ENCODE peak calls at places on chromosomes 1 and 21, in nine cellular contexts. S, K, H, D, G, P, Q, Y and V are unnamed samples.

GRCh38 chr1:212762839-212763238 is 28.7 kb downstream of the NSL1 start:
- DNase-seq in S (no peak), K (no peak), H (no peak), D (no peak), G (no peak), P (no peak), Q (no peak), Y (no peak), V (no peak)

GRCh38 chr1:162284206-162284955 is 92.3 kb downstream of the SPATA46 start:
- DNase-seq in S (no peak), K (no peak), H (no peak), D (no peak), G (no peak), P (no peak), Q (peak; percentile 39), Y (no peak), V (peak; percentile 51)

GRCh38 chr1:68600049-68600661 is 103.3 kb upstream of the DEPDC1 start:
- DNase-seq in S (peak; percentile 57), K (no peak), H (no peak), D (no peak), G (peak; percentile 21), P (no peak), Q (no peak), Y (peak; percentile 85), V (no peak)

GRCh38 chr21:35350965-35351364 is 301.9 kb upstream of the RUNX1 start:
- DNase-seq in S (no peak), K (no peak), H (no peak), D (no peak), G (no peak), P (no peak), Q (peak; percentile 36), Y (no peak), V (no peak)

GRCh38 chr1:40385437-40386310 is 12.1 kb downstream of the SMAP2 start:
- DNase-seq in S (no peak), K (peak; percentile 84), H (no peak), D (no peak), G (no peak), P (no peak), Q (no peak), Y (no peak), V (peak; percentile 70)

GRCh38 chr1:231493421-231494185 is 34.9 kb upstream of the TSNAX start:
- DNase-seq in S (no peak), K (no peak), H (no peak), D (no peak), G (no peak), P (no peak), Q (no peak), Y (no peak), V (no peak)

GRCh38 chr21:36820176-36821031 is 121.5 kb downstream of the SIM2 start:
- DNase-seq in S (peak; percentile 92), K (no peak), H (no peak), D (no peak), G (peak; percentile 21), P (no peak), Q (no peak), Y (peak; percentile 91), V (no peak)

GRCh38 chr1:10833630-10834557 is 37.4 kb upstream of the CASZ1 start:
- DNase-seq in S (no peak), K (no peak), H (no peak), D (no peak), G (no peak), P (no peak), Q (no peak), Y (no peak), V (no peak)

GRCh38 chr1:241482761-241483250 is 36.7 kb downstream of the FH start:
- DNase-seq in S (no peak), K (no peak), H (no peak), D (no peak), G (no peak), P (no peak), Q (peak; percentile 62), Y (no peak), V (no peak)

GRCh38 chr1:2152914-2153313 is 41.7 kb downstream of the FAAP20 start:
- DNase-seq in S (no peak), K (no peak), H (no peak), D (no peak), G (no peak), P (no peak), Q (no peak), Y (no peak), V (no peak)

GRCh38 chr1:8097077-8097799 is 71.1 kb upstream of the ERRFI1 start:
- DNase-seq in S (no peak), K (peak; percentile 58), H (no peak), D (no peak), G (no peak), P (no peak), Q (peak; percentile 99), Y (no peak), V (peak; percentile 83)

GRCh38 chr1:3923378-3924185 is 23.5 kb upstream of the C1orf174 start:
- DNase-seq in S (no peak), K (no peak), H (no peak), D (no peak), G (no peak), P (no peak), Q (no peak), Y (no peak), V (no peak)

GRCh38 chr1:209926045-209926444 is 12.0 kb upstream of the SYT14 start:
- DNase-seq in S (no peak), K (no peak), H (no peak), D (no peak), G (no peak), P (no peak), Q (peak; percentile 98), Y (no peak), V (no peak)

GRCh38 chr1:147804942-147805723 is 44.7 kb upstream of the GJA5 start:
- DNase-seq in S (peak; percentile 26), K (no peak), H (no peak), D (no peak), G (no peak), P (no peak), Q (no peak), Y (no peak), V (no peak)

DNA sequence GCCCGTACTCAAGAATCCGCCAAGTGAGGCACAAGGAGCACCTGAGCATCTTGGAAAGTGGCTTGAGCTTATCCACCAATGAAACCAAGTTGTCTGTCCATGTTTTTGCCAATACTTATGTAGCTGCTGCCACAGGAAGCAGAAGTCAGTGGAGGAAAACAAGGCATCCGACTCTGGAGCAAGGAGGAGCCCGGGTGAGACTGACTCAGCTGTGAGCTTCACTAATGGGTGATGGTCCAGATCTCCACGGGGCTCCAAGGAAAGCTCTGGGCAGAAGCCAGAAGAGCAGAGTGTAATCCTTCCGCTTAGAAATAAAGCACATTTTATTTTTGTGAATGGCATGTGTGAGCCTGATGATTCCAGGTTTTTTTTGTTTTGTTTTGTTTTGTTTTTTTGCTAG is 12.3 kb upstream of the SSR2 start:
- DNase-seq in S (no peak), K (no peak), H (no peak), D (no peak), G (no peak), P (no peak), Q (no peak), Y (no peak), V (no peak)
- H3K27ac ChIP-seq in S (no peak overlapping the region), K (no peak overlapping the region), H (no peak overlapping the region), D (no peak overlapping the region), G (no peak overlapping the region), P (no peak overlapping the region), Q (no peak overlapping the region), Y (no peak overlapping the region), V (no peak overlapping the region)

GRCh38 chr21:42227909-42228708 is 9.2 kb downstream of the ABCG1 start:
- DNase-seq in S (peak; percentile 81), K (peak; percentile 98), H (peak; percentile 77), D (no peak), G (no peak), P (peak; percentile 92), Q (peak; percentile 45), Y (peak; percentile 71), V (peak; percentile 99)
- H3K4me3 ChIP-seq in S (no peak overlapping the region), K (no peak overlapping the region), H (peak overlapping the region; percentile 21), D (no peak overlapping the region), G (no peak overlapping the region), P (no peak overlapping the region), Q (no peak overlapping the region), Y (no peak overlapping the region), V (no peak overlapping the region)

GRCh38 chr1:182735343-182735742 is 51.0 kb upstream of the RGS8 start:
- DNase-seq in S (no peak), K (no peak), H (no peak), D (no peak), G (no peak), P (no peak), Q (no peak), Y (no peak), V (no peak)

GRCh38 chr1:182742780-182743179 is 46.8 kb upstream of the NPL start:
- DNase-seq in S (no peak), K (no peak), H (no peak), D (no peak), G (no peak), P (no peak), Q (no peak), Y (no peak), V (no peak)

GRCh38 chr1:182740120-182740519 is 49.5 kb upstream of the NPL start:
- DNase-seq in S (no peak), K (no peak), H (no peak), D (no peak), G (no peak), P (no peak), Q (no peak), Y (no peak), V (no peak)

DNA sequence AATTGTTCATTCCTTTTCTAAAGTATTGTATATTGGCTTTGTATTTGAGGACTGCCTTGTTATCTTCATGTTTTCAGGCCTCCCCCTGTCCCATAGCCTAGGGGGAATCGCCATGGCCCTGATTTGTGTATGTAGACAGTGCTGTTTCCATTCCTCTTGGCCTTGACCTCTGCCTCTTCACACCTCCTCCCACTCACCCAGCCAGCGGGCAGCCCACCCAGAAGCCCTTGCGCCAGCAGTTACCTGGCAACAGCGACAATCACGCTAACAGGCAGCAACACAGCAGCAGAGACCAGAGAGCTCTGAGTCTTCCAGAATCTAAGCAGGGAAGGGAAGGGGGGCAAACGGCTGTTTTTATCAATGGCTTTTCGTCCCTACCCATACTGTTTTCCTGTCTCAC is 50.0 kb upstream of the NPL start:
- DNase-seq in S (peak; percentile 93), K (no peak), H (no peak), D (no peak), G (no peak), P (no peak), Q (no peak), Y (peak; percentile 33), V (no peak)
- H3K4me1 ChIP-seq in S (peaks cover 5% of the 10 kb centered on the region), K (no peaks in the 10 kb centered on the region), H (no peaks in the 10 kb centered on the region), D (peaks cover 4% of the 10 kb centered on the region), G (no peaks in the 10 kb centered on the region), P (no peaks in the 10 kb centered on the region), Q (no peaks in the 10 kb centered on the region), Y (no peaks in the 10 kb centered on the region), V (no peaks in the 10 kb centered on the region)

DNA sequence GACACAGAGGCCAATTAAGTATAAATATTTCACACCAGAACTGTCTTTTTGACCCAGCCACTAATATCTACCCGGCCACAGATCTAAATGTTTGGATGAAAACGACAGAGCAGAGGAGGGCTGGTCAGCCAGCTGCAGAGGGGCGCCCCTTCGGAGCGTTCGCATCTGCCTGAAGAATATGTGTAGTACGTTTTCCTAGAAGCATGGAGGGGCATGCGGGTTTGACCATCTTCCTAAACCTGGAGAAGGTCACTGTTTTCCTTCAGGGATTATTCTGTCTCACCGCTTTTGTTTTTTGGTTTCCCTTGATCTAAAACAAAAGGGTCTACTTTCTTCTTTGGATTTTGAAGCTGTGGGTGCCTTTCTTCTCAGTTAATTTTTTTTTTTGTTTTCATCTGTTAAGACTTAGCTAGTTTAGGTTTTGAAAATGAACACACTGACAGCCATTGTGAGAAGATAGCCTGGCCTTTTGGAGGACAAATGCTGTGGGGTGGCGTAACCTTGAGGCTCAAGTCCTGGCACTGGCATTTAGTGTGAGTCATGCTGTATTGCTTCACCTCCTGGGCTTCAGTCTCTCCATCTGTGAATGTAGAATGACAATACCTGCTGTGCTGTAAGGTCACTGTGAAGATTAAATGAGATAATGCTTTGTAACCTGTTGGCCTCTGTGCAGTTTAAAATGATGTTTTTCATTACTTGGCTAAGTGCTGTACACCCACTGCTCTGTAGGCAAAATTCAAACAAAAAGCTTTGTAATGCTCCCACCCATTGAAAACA is 74.1 kb upstream of the IRF2BP2 start:
- DNase-seq in S (peak; percentile 66), K (peak; percentile 83), H (no peak), D (no peak), G (no peak), P (peak; percentile 82), Q (peak; percentile 56), Y (peak; percentile 56), V (peak; percentile 91)
- H3K27ac ChIP-seq in S (no peak overlapping the region), K (peak overlapping the region; percentile 50), H (peak overlapping the region; percentile 66), D (no peak overlapping the region), G (no peak overlapping the region), P (no peak overlapping the region), Q (no peak overlapping the region), Y (no peak overlapping the region), V (peak overlapping the region; percentile 49)